ENCODE peak calls at places on chromosomes 7 and 10, in four cellular contexts. C is K562, B is HCT116, P is HepG2. M is an unnamed sample.

GRCh38 chr10:17006631-17007161 is 122.9 kb downstream of the CUBN start:
- DNase-seq in C (no peak), B (no peak), P (no peak), M (no peak)

GRCh38 chr7:21828846-21829245 is 116.9 kb downstream of the CDCA7L start:
- DNase-seq in C (no peak), B (no peak), P (no peak), M (no peak)

GRCh38 chr7:135933509-135934188 is 43.5 kb downstream of the MTPN start:
- DNase-seq in C (no peak), B (no peak), P (no peak), M (no peak)

GRCh38 chr7:44391171-44391570 is 65.8 kb upstream of the CAMK2B start:
- DNase-seq in C (no peak), B (no peak), P (no peak), M (no peak)

GRCh38 chr7:80848841-80849240 is 70.0 kb downstream of the SEMA3C start:
- DNase-seq in C (no peak), B (no peak), P (no peak), M (no peak)

GRCh38 chr7:44377681-44378421 is 52.5 kb upstream of the CAMK2B start:
- DNase-seq in C (no peak), B (no peak), P (no peak), M (peak)

GRCh38 chr7:102925962-102926825 is 13.4 kb downstream of the LRRC17 start:
- DNase-seq in C (no peak), B (no peak), P (no peak), M (peak)

GRCh38 chr7:126699707-126700106 is 553.0 kb downstream of the GRM8 start:
- DNase-seq in C (no peak), B (no peak), P (no peak), M (peak)

GRCh38 chr10:123559823-123560092 is 106.4 kb upstream of the GPR26 start:
- DNase-seq in C (no peak), B (no peak), P (no peak), M (no peak)

GRCh38 chr7:141198191-141198958 is 124.5 kb downstream of the TMEM178B start:
- DNase-seq in C (no peak), B (no peak), P (no peak), M (peak)

GRCh38 chr10:99172130-99172738 is 63.4 kb downstream of the HPSE2 start:
- DNase-seq in C (peak), B (peak), P (peak), M (peak)

GRCh38 chr10:62632071-62632809 is 172.3 kb upstream of the ADO start:
- DNase-seq in C (no peak), B (no peak), P (no peak), M (no peak)

GRCh38 chr10:119449760-119450461 is 92.6 kb downstream of the RGS10 start:
- DNase-seq in C (no peak), B (no peak), P (no peak), M (no peak)
- TF ChIP-seq ZBTB33 in C (no peak), B (no peak), P (no peak), M (no peak)

DNA sequence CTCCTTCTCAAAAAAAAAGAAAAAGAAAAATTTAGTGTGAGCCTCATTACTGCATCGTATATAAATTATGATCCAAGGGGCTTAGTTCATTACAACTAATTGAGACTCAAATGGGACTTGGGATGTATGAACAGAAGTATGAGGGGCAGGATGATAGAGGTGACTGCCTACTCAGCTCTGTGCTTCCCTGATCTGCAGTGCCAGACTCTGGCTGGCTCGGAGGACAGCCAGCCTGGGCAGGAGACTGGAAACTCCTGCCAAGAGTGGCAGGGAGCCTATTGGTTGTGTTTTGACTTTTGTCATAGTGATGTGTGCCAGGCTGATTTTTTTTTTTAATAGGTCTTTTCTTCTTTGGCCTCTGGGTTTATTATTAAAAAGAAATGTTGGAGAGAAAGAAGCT is 73.8 kb upstream of the GTF2IRD1 start:
- DNase-seq in C (no peak), B (no peak), P (no peak), M (peak)
- TF ChIP-seq ELF1 in C (no peak), B (no peak), P (no peak), M (no peak)

DNA sequence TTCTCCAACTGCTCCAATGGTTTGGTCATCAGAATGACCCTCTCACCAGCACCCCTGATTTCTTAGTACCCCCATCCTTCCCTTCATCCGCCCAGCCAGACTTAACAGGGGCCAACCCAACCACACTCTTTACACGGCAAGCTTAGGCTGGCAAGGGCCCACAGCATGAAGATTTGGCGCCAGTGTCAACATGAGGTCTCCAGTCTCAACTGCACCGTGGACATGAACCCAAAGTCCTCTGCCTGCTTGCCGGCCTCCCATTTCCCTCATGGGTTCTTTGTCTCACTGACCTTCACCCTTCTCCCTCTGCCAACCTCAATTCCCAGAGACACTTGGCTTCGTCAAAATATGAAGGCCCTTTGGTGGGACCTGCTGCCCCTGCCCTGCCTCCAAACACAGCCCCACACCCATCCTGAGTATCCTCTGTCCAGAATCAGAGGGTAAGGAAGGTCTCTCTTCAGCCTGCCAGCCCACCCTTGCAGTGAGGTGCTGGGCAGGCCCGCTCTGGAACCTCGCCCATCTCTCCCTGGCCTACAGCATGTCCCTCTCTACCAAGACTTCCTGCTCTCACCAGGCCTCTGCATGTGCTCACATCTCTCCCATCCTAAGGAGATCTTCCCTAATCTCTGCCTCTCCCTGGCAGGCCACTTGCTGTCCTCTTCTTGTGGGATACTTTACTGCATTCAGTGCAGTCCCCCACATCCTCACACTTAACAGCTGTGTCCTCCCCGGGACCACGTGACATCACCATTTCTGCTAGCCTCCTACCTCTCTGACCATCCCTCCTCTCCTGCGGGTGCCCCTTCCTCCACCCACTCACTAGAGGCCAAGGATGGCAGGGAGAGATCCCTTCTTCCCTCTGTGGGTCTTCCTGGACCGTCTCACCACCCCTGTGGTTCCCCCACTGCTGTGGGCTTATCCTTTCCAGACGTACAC is 91.7 kb upstream of the ZMIZ1 start:
- DNase-seq in C (no peak), B (no peak), P (peak), M (no peak)
- TF ChIP-seq ZBTB33 in C (no peak), B (no peak), P (peak), M (no peak)

GRCh38 chr7:150958603-150959002 is 19.5 kb downstream of the KCNH2 start:
- DNase-seq in C (no peak), B (no peak), P (no peak), M (no peak)

GRCh38 chr7:150961510-150962284 is 16.4 kb downstream of the KCNH2 start:
- DNase-seq in C (no peak), B (no peak), P (no peak), M (peak)

GRCh38 chr7:150958071-150958552 is 20.0 kb downstream of the KCNH2 start:
- DNase-seq in C (no peak), B (no peak), P (no peak), M (no peak)

GRCh38 chr7:150962285-150962742 is 15.8 kb downstream of the KCNH2 start:
- DNase-seq in C (no peak), B (no peak), P (no peak), M (no peak)

DNA sequence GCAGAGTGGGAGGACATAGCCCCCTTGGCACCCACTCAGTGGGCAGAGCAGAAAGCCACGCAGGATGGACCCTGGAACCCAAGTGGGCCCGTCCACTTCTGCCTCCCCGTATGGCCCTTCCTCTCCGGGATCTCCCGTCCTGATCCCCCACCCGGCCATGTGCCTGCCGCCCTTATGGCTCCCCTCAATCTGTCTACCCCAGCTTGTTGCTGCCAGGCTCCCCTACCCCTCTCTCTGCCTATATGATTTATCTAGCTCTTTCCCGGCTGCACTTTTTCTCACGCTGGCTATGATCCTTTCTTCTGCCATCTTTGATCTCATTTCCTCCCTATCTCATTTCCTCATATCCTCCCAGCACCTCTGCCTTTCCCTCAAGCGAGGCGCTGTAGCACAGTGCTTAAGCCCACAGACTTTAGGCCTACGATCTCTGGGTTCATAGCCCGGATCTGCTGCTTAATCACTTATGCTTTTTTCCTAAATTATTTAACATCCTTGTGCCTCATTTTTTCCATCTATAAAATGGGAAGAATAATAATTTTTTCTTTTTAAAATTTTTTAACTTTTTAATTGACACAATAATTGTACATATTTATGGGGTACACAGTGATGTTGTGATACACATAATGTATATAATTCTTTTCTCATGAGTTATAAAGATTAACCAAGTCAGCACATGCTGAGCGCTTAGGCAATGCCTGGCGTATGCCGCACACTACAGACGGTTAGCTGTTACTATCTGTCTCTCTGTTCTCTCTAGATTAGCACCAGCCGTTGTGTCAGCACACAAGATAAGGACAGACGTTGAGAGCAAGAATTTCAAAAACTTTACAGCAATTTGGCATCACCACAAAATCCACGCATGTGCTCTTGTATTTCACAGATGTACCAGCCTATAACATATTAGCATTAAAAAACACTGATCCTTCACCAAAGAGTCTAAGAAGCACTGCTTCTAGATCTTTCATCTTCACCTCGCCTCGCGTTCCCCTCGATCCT is 18.1 kb downstream of the KCNH2 start:
- DNase-seq in C (peak), B (no peak), P (no peak), M (no peak)
- TF ChIP-seq ELF1 in C (no peak), B (no peak), P (no peak), M (no peak)

GRCh38 chr10:94989192-94989591 is 50.7 kb downstream of the CYP2C9 start:
- DNase-seq in C (no peak), B (no peak), P (no peak), M (no peak)

GRCh38 chr10:94992811-94993210 is 54.4 kb downstream of the CYP2C9 start:
- DNase-seq in C (no peak), B (no peak), P (no peak), M (no peak)

DNA sequence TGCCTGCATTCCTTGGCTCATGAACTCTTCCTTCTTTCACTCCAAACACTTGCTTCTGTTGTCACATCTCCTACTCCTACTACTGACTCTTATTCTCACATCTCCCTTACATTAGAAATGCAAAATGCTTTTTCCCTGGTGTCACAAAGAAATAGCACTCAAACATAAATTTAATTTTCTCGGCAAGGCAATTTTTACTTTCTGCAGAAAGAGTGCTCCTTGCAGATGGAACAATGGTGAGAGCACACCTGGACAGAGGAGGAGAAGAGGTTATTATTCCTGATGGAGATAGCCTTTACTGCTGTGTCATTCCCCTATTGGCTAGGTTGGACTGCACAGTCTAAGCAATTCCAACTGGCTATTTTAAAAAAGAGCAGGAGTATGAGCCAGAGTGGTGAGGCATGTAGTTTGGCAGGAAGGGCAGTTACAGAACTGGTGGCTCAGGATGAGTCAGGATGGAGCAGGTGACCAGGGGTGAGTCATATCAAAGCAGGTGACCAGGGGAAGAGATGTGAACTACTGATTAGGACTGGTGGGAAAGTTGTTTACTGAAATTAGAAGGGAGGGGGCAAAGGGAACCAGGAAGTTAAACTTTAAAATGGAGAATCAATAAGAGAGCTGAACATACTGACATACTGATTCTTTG is 52.9 kb downstream of the CYP2C9 start:
- DNase-seq in C (no peak), B (peak), P (peak), M (no peak)
- TF ChIP-seq ZBTB33 in C (no peak), B (no peak), P (no peak), M (no peak)

DNA sequence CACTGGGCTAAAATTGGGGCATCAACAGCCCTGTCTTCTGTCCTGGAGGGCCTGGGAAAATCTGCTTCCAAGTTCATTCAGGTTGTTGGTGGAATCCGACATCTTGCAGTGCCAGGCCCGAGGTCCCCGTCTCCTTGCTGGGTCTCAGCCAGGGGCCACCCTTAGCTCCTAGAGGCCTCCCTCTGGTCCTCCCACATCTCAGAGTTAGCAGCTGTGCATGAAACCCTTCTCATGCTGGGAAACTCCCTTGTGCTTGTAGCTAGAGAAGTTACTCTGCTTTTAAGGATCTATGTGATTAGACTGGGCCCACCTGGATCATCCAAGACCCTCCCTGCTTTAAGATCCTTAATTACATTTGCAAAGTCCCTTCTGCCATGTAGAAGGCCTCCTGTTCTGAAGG is 15.3 kb downstream of the HIP1 start:
- DNase-seq in C (no peak), B (no peak), P (no peak), M (no peak)
- TF ChIP-seq ELF1 in C (no peak), B (no peak), P (no peak), M (no peak)

GRCh38 chr10:117609095-117609821 is 66.7 kb downstream of the EMX2 start:
- DNase-seq in C (no peak), B (no peak), P (peak), M (no peak)
- TF ChIP-seq ZBTB33 in C (no peak), B (no peak), P (no peak), M (no peak)

GRCh38 chr10:43237128-43237527 is 29.7 kb downstream of the RASGEF1A start:
- DNase-seq in C (no peak), B (no peak), P (no peak), M (no peak)
- TF ChIP-seq ELF1 in C (no peak), B (no peak), P (no peak), M (no peak)